ENCODE peak calls at places on chromosomes 4 and X, in eight cellular contexts. One of them, this sample, is unnamed.

GRCh38 chrX:46573896-46574336 is 351 bp downstream of the CHST7 start:
- DNase-seq in mucosa of descending colon: peak; percentile 58
- DNase-seq in GM23248: peak; percentile 77
- DNase-seq in small intestine: peak; percentile 37
- DNase-seq in CD8-positive, alpha-beta memory T cell: peak; percentile 73
- DNase-seq in A549: peak; percentile 83
- DNase-seq in astrocyte of the spinal cord: peak; percentile 56
- DNase-seq in heart left ventricle: peak; percentile 49
- DNase-seq in this sample: peak; percentile 64

GRCh38 chr4:78369691-78370090 is 181.9 kb upstream of the ANXA3 start:
- DNase-seq in mucosa of descending colon: no peak
- DNase-seq in GM23248: peak; percentile 63
- DNase-seq in small intestine: no peak
- DNase-seq in CD8-positive, alpha-beta memory T cell: no peak
- DNase-seq in A549: no peak
- DNase-seq in astrocyte of the spinal cord: peak; percentile 81
- DNase-seq in heart left ventricle: no peak
- DNase-seq in this sample: peak; percentile 2

GRCh38 chr4:37535872-37536271 is 150.3 kb downstream of the RELL1 start:
- DNase-seq in mucosa of descending colon: no peak
- DNase-seq in GM23248: peak; percentile 44
- DNase-seq in small intestine: no peak
- DNase-seq in CD8-positive, alpha-beta memory T cell: no peak
- DNase-seq in A549: no peak
- DNase-seq in astrocyte of the spinal cord: no peak
- DNase-seq in heart left ventricle: no peak
- DNase-seq in this sample: no peak

GRCh38 chrX:10634681-10635161 is 14.3 kb upstream of the MID1 start:
- DNase-seq in mucosa of descending colon: no peak
- DNase-seq in GM23248: peak; percentile 90
- DNase-seq in small intestine: no peak
- DNase-seq in CD8-positive, alpha-beta memory T cell: no peak
- DNase-seq in A549: peak; percentile 85
- DNase-seq in astrocyte of the spinal cord: peak; percentile 91
- DNase-seq in heart left ventricle: no peak
- DNase-seq in this sample: peak; percentile 89

GRCh38 chrX:118498351-118498750 is 2.7 kb downstream of the DOCK11 start:
- DNase-seq in mucosa of descending colon: no peak
- DNase-seq in GM23248: no peak
- DNase-seq in small intestine: no peak
- DNase-seq in CD8-positive, alpha-beta memory T cell: no peak
- DNase-seq in A549: no peak
- DNase-seq in astrocyte of the spinal cord: no peak
- DNase-seq in heart left ventricle: no peak
- DNase-seq in this sample: no peak

GRCh38 chr4:185472063-185472542 is 570 bp upstream of the CCDC110 start:
- DNase-seq in mucosa of descending colon: no peak
- DNase-seq in GM23248: no peak
- DNase-seq in small intestine: no peak
- DNase-seq in CD8-positive, alpha-beta memory T cell: no peak
- DNase-seq in A549: no peak
- DNase-seq in astrocyte of the spinal cord: peak; percentile 12
- DNase-seq in heart left ventricle: no peak
- DNase-seq in this sample: peak; percentile 19

GRCh38 chr4:75142850-75143249 is 209.9 kb downstream of the PARM1 start:
- DNase-seq in mucosa of descending colon: no peak
- DNase-seq in GM23248: no peak
- DNase-seq in small intestine: no peak
- DNase-seq in CD8-positive, alpha-beta memory T cell: no peak
- DNase-seq in A549: no peak
- DNase-seq in astrocyte of the spinal cord: no peak
- DNase-seq in heart left ventricle: no peak
- DNase-seq in this sample: no peak

GRCh38 chr4:54281060-54281781 is 52.1 kb downstream of the PDGFRA start:
- DNase-seq in mucosa of descending colon: peak; percentile 17
- DNase-seq in GM23248: peak; percentile 98
- DNase-seq in small intestine: no peak
- DNase-seq in CD8-positive, alpha-beta memory T cell: no peak
- DNase-seq in A549: peak; percentile 20
- DNase-seq in astrocyte of the spinal cord: peak; percentile 89
- DNase-seq in heart left ventricle: peak; percentile 87
- DNase-seq in this sample: peak; percentile 93

GRCh38 chr4:184313710-184314659 is 96.3 kb upstream of the ENPP6 start:
- DNase-seq in mucosa of descending colon: no peak
- DNase-seq in GM23248: no peak
- DNase-seq in small intestine: no peak
- DNase-seq in CD8-positive, alpha-beta memory T cell: peak; percentile 20
- DNase-seq in A549: no peak
- DNase-seq in astrocyte of the spinal cord: no peak
- DNase-seq in heart left ventricle: no peak
- DNase-seq in this sample: no peak

GRCh38 chrX:129115935-129116334 is 407.4 kb downstream of the SMARCA1 start:
- DNase-seq in mucosa of descending colon: no peak
- DNase-seq in GM23248: no peak
- DNase-seq in small intestine: no peak
- DNase-seq in CD8-positive, alpha-beta memory T cell: no peak
- DNase-seq in A549: no peak
- DNase-seq in astrocyte of the spinal cord: no peak
- DNase-seq in heart left ventricle: no peak
- DNase-seq in this sample: no peak

GRCh38 chrX:129115104-129115503 is 408.2 kb downstream of the SMARCA1 start:
- DNase-seq in mucosa of descending colon: peak; percentile 61
- DNase-seq in GM23248: peak; percentile 16
- DNase-seq in small intestine: peak; percentile 53
- DNase-seq in CD8-positive, alpha-beta memory T cell: no peak
- DNase-seq in A549: peak; percentile 71
- DNase-seq in astrocyte of the spinal cord: no peak
- DNase-seq in heart left ventricle: no peak
- DNase-seq in this sample: peak; percentile 0

DNA sequence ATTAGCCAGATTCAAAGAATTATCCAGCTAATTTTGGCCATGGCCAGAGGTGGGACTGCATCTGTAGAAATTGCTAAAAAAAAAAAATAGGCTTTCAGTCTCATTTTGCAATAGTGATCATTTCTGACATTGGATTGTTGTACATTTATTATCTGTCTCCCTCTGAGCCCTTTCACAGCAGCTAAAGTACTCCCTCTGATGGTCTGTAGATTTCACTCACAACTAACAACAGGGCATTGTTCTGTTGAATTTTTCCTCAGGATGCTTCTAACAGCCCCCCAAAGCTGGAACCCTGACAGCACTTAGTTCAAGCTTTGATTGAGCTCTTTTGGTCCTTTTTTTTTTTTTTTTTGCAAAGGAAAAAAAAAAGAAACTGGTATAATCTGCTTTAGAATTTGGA is 406.6 kb downstream of the SMARCA1 start:
- DNase-seq in mucosa of descending colon: no peak
- DNase-seq in GM23248: no peak
- DNase-seq in small intestine: no peak
- DNase-seq in CD8-positive, alpha-beta memory T cell: no peak
- DNase-seq in A549: no peak
- DNase-seq in astrocyte of the spinal cord: no peak
- DNase-seq in heart left ventricle: no peak
- DNase-seq in this sample: no peak
- H3K4me3 ChIP-seq in mucosa of descending colon: no peak overlapping the region
- H3K4me3 ChIP-seq in GM23248: no peak overlapping the region
- H3K4me3 ChIP-seq in small intestine: no peak overlapping the region
- H3K4me3 ChIP-seq in CD8-positive, alpha-beta memory T cell: no peak overlapping the region
- H3K4me3 ChIP-seq in A549: no peak overlapping the region
- H3K4me3 ChIP-seq in astrocyte of the spinal cord: no peak overlapping the region
- H3K4me3 ChIP-seq in heart left ventricle: no peak overlapping the region
- H3K4me3 ChIP-seq in this sample: no peak overlapping the region

GRCh38 chr4:81785338-81785737 is 313.6 kb upstream of the RASGEF1B start:
- DNase-seq in mucosa of descending colon: no peak
- DNase-seq in GM23248: no peak
- DNase-seq in small intestine: no peak
- DNase-seq in CD8-positive, alpha-beta memory T cell: no peak
- DNase-seq in A549: no peak
- DNase-seq in astrocyte of the spinal cord: no peak
- DNase-seq in heart left ventricle: no peak
- DNase-seq in this sample: no peak

GRCh38 chr4:81781824-81782223 is 310.1 kb upstream of the RASGEF1B start:
- DNase-seq in mucosa of descending colon: no peak
- DNase-seq in GM23248: no peak
- DNase-seq in small intestine: no peak
- DNase-seq in CD8-positive, alpha-beta memory T cell: no peak
- DNase-seq in A549: no peak
- DNase-seq in astrocyte of the spinal cord: no peak
- DNase-seq in heart left ventricle: no peak
- DNase-seq in this sample: no peak

GRCh38 chr4:81786063-81786763 is 314.5 kb upstream of the RASGEF1B start:
- DNase-seq in mucosa of descending colon: peak; percentile 55
- DNase-seq in GM23248: no peak
- DNase-seq in small intestine: peak; percentile 54
- DNase-seq in CD8-positive, alpha-beta memory T cell: no peak
- DNase-seq in A549: no peak
- DNase-seq in astrocyte of the spinal cord: peak; percentile 8
- DNase-seq in heart left ventricle: peak; percentile 12
- DNase-seq in this sample: peak; percentile 67

GRCh38 chr4:81786770-81787169 is 315.1 kb upstream of the RASGEF1B start:
- DNase-seq in mucosa of descending colon: no peak
- DNase-seq in GM23248: no peak
- DNase-seq in small intestine: no peak
- DNase-seq in CD8-positive, alpha-beta memory T cell: no peak
- DNase-seq in A549: no peak
- DNase-seq in astrocyte of the spinal cord: no peak
- DNase-seq in heart left ventricle: no peak
- DNase-seq in this sample: no peak

GRCh38 chr4:81783565-81783964 is 311.9 kb upstream of the RASGEF1B start:
- DNase-seq in mucosa of descending colon: no peak
- DNase-seq in GM23248: no peak
- DNase-seq in small intestine: no peak
- DNase-seq in CD8-positive, alpha-beta memory T cell: no peak
- DNase-seq in A549: no peak
- DNase-seq in astrocyte of the spinal cord: no peak
- DNase-seq in heart left ventricle: no peak
- DNase-seq in this sample: no peak
- H3K4me3 ChIP-seq in mucosa of descending colon: no peak overlapping the region
- H3K4me3 ChIP-seq in GM23248: no peak overlapping the region
- H3K4me3 ChIP-seq in small intestine: no peak overlapping the region
- H3K4me3 ChIP-seq in CD8-positive, alpha-beta memory T cell: no peak overlapping the region
- H3K4me3 ChIP-seq in A549: no peak overlapping the region
- H3K4me3 ChIP-seq in astrocyte of the spinal cord: no peak overlapping the region
- H3K4me3 ChIP-seq in heart left ventricle: no peak overlapping the region
- H3K4me3 ChIP-seq in this sample: no peak overlapping the region

DNA sequence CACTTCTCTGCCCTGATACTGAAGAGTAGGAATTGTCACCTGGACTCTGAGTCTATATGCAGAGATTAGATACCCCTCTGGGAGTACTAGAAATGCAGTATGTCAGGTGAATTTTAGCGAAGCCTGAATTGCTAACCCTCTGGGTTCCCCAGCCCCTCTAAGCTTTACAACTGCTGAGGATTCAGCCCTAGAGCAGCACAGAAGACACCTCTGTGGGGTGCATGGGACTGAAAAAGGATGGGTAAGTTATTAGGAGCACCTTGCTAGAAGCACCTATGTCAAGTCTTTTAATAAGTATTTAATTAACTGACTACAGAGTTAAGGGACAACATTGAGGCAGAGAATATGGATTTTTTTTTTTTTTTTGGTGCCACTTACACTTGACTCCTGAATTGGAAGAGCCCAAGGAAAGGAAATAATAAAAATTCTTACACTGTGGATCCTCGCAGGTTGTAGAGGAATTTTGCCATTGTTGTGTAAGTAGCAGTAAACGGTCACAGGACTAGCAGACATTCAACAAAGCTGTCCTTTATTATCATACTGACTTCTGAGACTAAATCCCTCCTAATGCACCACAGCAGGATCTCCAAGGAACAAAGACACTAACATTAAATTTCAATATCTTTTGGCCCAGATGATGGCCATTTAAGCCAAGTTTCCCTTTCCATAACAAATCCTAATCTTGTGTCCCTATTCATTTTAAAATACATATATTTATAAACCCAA is 253.2 kb downstream of the ANKRD50 start:
- DNase-seq in mucosa of descending colon: no peak
- DNase-seq in GM23248: no peak
- DNase-seq in small intestine: no peak
- DNase-seq in CD8-positive, alpha-beta memory T cell: no peak
- DNase-seq in A549: no peak
- DNase-seq in astrocyte of the spinal cord: no peak
- DNase-seq in heart left ventricle: no peak
- DNase-seq in this sample: no peak
- H3K4me3 ChIP-seq in mucosa of descending colon: no peak overlapping the region
- H3K4me3 ChIP-seq in GM23248: no peak overlapping the region
- H3K4me3 ChIP-seq in small intestine: no peak overlapping the region
- H3K4me3 ChIP-seq in CD8-positive, alpha-beta memory T cell: no peak overlapping the region
- H3K4me3 ChIP-seq in A549: no peak overlapping the region
- H3K4me3 ChIP-seq in astrocyte of the spinal cord: no peak overlapping the region
- H3K4me3 ChIP-seq in heart left ventricle: peak overlapping the region; percentile 20
- H3K4me3 ChIP-seq in this sample: no peak overlapping the region

DNA sequence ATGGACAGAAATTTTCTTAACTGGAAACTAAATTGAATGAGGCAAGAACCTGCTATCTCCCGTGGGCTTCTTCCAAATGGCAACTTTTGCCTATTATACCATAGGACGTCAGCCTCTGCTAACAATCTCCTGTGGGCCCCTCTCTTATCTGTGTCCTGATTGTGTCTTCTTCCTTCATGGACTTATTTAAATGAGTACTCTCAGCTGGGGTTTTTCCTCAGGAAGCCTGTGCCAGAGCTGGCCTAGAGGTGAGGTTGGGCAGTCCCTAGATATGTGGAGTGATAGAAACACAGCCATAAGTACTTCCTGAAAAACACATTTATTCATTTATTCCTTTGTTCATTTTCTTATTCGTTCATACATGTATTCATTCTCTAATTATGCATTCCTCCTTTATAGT is 712.5 kb upstream of the SLIT2 start:
- DNase-seq in mucosa of descending colon: no peak
- DNase-seq in GM23248: no peak
- DNase-seq in small intestine: no peak
- DNase-seq in CD8-positive, alpha-beta memory T cell: no peak
- DNase-seq in A549: no peak
- DNase-seq in astrocyte of the spinal cord: no peak
- DNase-seq in heart left ventricle: no peak
- DNase-seq in this sample: no peak
- H3K4me3 ChIP-seq in mucosa of descending colon: no peak overlapping the region
- H3K4me3 ChIP-seq in GM23248: no peak overlapping the region
- H3K4me3 ChIP-seq in small intestine: no peak overlapping the region
- H3K4me3 ChIP-seq in CD8-positive, alpha-beta memory T cell: no peak overlapping the region
- H3K4me3 ChIP-seq in A549: no peak overlapping the region
- H3K4me3 ChIP-seq in astrocyte of the spinal cord: no peak overlapping the region
- H3K4me3 ChIP-seq in heart left ventricle: no peak overlapping the region
- H3K4me3 ChIP-seq in this sample: no peak overlapping the region

GRCh38 chr4:1035510-1035909 is 24.1 kb downstream of the FGFRL1 start:
- DNase-seq in mucosa of descending colon: no peak
- DNase-seq in GM23248: peak; percentile 69
- DNase-seq in small intestine: no peak
- DNase-seq in CD8-positive, alpha-beta memory T cell: no peak
- DNase-seq in A549: no peak
- DNase-seq in astrocyte of the spinal cord: no peak
- DNase-seq in heart left ventricle: no peak
- DNase-seq in this sample: no peak
- H3K4me3 ChIP-seq in mucosa of descending colon: no peak overlapping the region
- H3K4me3 ChIP-seq in GM23248: no peak overlapping the region
- H3K4me3 ChIP-seq in small intestine: no peak overlapping the region
- H3K4me3 ChIP-seq in CD8-positive, alpha-beta memory T cell: no peak overlapping the region
- H3K4me3 ChIP-seq in A549: no peak overlapping the region
- H3K4me3 ChIP-seq in astrocyte of the spinal cord: no peak overlapping the region
- H3K4me3 ChIP-seq in heart left ventricle: no peak overlapping the region
- H3K4me3 ChIP-seq in this sample: no peak overlapping the region

GRCh38 chr4:120005091-120005490 is 61.6 kb downstream of the MAD2L1 start:
- DNase-seq in mucosa of descending colon: no peak
- DNase-seq in GM23248: peak; percentile 52
- DNase-seq in small intestine: no peak
- DNase-seq in CD8-positive, alpha-beta memory T cell: no peak
- DNase-seq in A549: no peak
- DNase-seq in astrocyte of the spinal cord: no peak
- DNase-seq in heart left ventricle: no peak
- DNase-seq in this sample: no peak
- H3K4me3 ChIP-seq in mucosa of descending colon: no peak overlapping the region
- H3K4me3 ChIP-seq in GM23248: no peak overlapping the region
- H3K4me3 ChIP-seq in small intestine: no peak overlapping the region
- H3K4me3 ChIP-seq in CD8-positive, alpha-beta memory T cell: no peak overlapping the region
- H3K4me3 ChIP-seq in A549: no peak overlapping the region
- H3K4me3 ChIP-seq in astrocyte of the spinal cord: no peak overlapping the region
- H3K4me3 ChIP-seq in heart left ventricle: no peak overlapping the region
- H3K4me3 ChIP-seq in this sample: no peak overlapping the region

This sample was measured in cardiac fibroblast.